ENCODE peak calls at places on chromosomes 4 and X, in eight cellular contexts. K is upper lobe of right lung, A is mammary epithelial cell, Q is IMR-90, D is RWPE2, V is sigmoid colon, P is osteoblast, X is esophagus squamous epithelium. J is an unnamed sample.

GRCh38 chrX:78555401-78555980 is 103.6 kb downstream of the RTL3 start:
- DNase-seq in K (no peak), A (no peak), Q (no peak), D (no peak), V (no peak), P (no peak), X (no peak), J (peak; percentile 34)

GRCh38 chr4:101596786-101597185 is 193.7 kb upstream of the BANK1 start:
- DNase-seq in K (no peak), A (no peak), Q (no peak), D (no peak), V (no peak), P (no peak), X (no peak), J (no peak)

GRCh38 chr4:8402181-8402597 is 38.3 kb downstream of the ACOX3 start:
- DNase-seq in K (no peak), A (no peak), Q (no peak), D (no peak), V (peak; percentile 84), P (no peak), X (no peak), J (no peak)

GRCh38 chr4:172830295-172830764 is 338.3 kb upstream of the GALNT7 start:
- DNase-seq in K (no peak), A (no peak), Q (peak; percentile 21), D (no peak), V (no peak), P (no peak), X (no peak), J (no peak)

GRCh38 chr4:35559559-35560365 is 684.6 kb downstream of the ARAP2 start:
- DNase-seq in K (peak; percentile 57), A (peak; percentile 0), Q (no peak), D (no peak), V (no peak), P (no peak), X (no peak), J (no peak)

GRCh38 chr4:153169811-153170210 is 34.4 kb upstream of the TRIM2 start:
- DNase-seq in K (no peak), A (no peak), Q (no peak), D (no peak), V (peak; percentile 17), P (no peak), X (no peak), J (no peak)

GRCh38 chr4:151163855-151164254 is 64.4 kb downstream of the RPS3A start:
- DNase-seq in K (no peak), A (no peak), Q (no peak), D (no peak), V (no peak), P (peak; percentile 8), X (no peak), J (no peak)

GRCh38 chr4:1381944-1382541 is 24.2 kb downstream of the NKX1-1 start:
- DNase-seq in K (peak; percentile 52), A (no peak), Q (no peak), D (peak; percentile 66), V (peak; percentile 58), P (peak; percentile 66), X (no peak), J (no peak)

GRCh38 chrX:43500240-43500639 is 155.9 kb upstream of the MAOA start:
- DNase-seq in K (no peak), A (no peak), Q (no peak), D (no peak), V (no peak), P (peak; percentile 14), X (no peak), J (no peak)

GRCh38 chr4:40275065-40275464 is 60.1 kb upstream of the CHRNA9 start:
- DNase-seq in K (no peak), A (no peak), Q (no peak), D (no peak), V (no peak), P (no peak), X (no peak), J (no peak)

GRCh38 chr4:154444958-154445357 is 46.6 kb downstream of the DCHS2 start:
- DNase-seq in K (no peak), A (no peak), Q (no peak), D (no peak), V (no peak), P (no peak), X (no peak), J (no peak)

GRCh38 chrX:108130889-108131288 is 39.3 kb downstream of the ATG4A start:
- DNase-seq in K (no peak), A (no peak), Q (no peak), D (no peak), V (no peak), P (no peak), X (no peak), J (no peak)

GRCh38 chr4:169286562-169287301 is 16.0 kb upstream of the SH3RF1 start:
- DNase-seq in K (no peak), A (peak; percentile 32), Q (peak; percentile 19), D (no peak), V (no peak), P (no peak), X (no peak), J (no peak)

GRCh38 chr4:48046059-48046458 is 29.5 kb downstream of the NIPAL1 start:
- DNase-seq in K (no peak), A (no peak), Q (no peak), D (no peak), V (no peak), P (no peak), X (no peak), J (no peak)

GRCh38 chr4:163540977-163541376 is 46.5 kb downstream of the TMA16 start:
- DNase-seq in K (no peak), A (peak; percentile 65), Q (peak; percentile 95), D (no peak), V (no peak), P (peak; percentile 80), X (no peak), J (no peak)

GRCh38 chrX:13055486-13055885 is 11.1 kb upstream of the FAM9C start:
- DNase-seq in K (no peak), A (no peak), Q (no peak), D (no peak), V (no peak), P (no peak), X (no peak), J (no peak)

GRCh38 chrX:155056877-155057792 is 13.8 kb downstream of the CMC4 start:
- DNase-seq in K (peak; percentile 71), A (peak; percentile 53), Q (peak; percentile 70), D (no peak), V (peak; percentile 81), P (no peak), X (no peak), J (peak; percentile 44)

GRCh38 chr4:57023104-57023503 is 44.4 kb downstream of the POLR2B start:
- DNase-seq in K (no peak), A (peak; percentile 90), Q (peak; percentile 97), D (no peak), V (no peak), P (peak; percentile 80), X (no peak), J (no peak)

DNA sequence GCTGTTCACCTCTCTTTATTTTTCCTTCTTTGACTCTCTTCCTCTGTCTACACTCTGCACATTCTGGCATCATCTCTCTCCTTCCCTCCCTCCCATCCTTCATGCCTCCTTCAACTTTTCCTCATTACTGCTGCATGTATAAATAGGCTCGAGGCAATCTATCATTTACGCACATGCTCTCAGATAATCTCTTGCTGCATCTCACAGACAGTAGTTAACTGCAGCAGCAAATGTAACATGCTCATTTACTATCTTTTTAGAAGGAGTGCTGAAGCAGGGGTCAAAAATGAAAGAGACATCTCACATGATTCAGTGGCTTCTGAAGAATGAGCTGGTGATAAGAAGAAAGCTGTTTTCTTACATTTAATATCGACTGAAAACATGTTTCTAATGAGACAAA is 127.7 kb downstream of the RASL11B start:
- DNase-seq in K (no peak), A (no peak), Q (no peak), D (no peak), V (no peak), P (no peak), X (no peak), J (no peak)
- H3K9me3 ChIP-seq in K (no peaks in the 10 kb centered on the region), A (no peaks in the 10 kb centered on the region), Q (no peaks in the 10 kb centered on the region), D (no peaks in the 10 kb centered on the region), V (no peaks in the 10 kb centered on the region), P (no peaks in the 10 kb centered on the region), X (no peaks in the 10 kb centered on the region), J (no peaks in the 10 kb centered on the region)

GRCh38 chr4:87961993-87962791 is 13.3 kb upstream of the SPP1 start:
- DNase-seq in K (no peak), A (peak; percentile 52), Q (peak; percentile 47), D (no peak), V (no peak), P (no peak), X (no peak), J (no peak)
- H3K4me3 ChIP-seq in K (no peak overlapping the region), A (no peak overlapping the region), Q (no peak overlapping the region), D (no peak overlapping the region), V (no peak overlapping the region), P (no peak overlapping the region), X (no peak overlapping the region), J (no peak overlapping the region)

DNA sequence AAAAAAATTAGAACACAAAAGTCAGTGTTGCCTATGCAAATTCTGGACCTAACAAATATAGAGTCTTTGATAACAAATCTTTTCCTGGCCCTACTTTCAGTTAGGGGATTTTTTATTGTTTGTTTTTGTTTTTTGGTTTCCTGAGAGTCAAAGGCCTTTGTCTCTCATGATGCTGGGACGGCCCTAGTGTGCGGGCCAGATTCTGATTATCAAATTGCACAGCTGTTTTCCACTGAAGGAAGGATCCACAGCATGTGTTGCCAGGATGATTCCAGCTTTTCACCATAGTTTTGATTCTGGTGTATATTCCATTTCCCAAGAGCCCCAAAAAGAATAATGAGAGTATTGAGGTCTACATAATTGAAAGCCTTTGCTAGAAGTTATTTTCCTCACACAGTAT is 248.2 kb downstream of the CAMK2D start:
- DNase-seq in K (no peak), A (no peak), Q (no peak), D (no peak), V (no peak), P (no peak), X (no peak), J (no peak)
- H3K36me3 ChIP-seq in K (peaks cover 52% of the 10 kb centered on the region), A (peaks cover 5% of the 10 kb centered on the region), Q (peaks cover 18% of the 10 kb centered on the region), D (peaks cover 16% of the 10 kb centered on the region), V (peaks cover 8% of the 10 kb centered on the region), P (peaks cover 68% of the 10 kb centered on the region), X (peaks cover 81% of the 10 kb centered on the region), J (peaks cover 26% of the 10 kb centered on the region)

GRCh38 chr4:135838889-135839288 is 1637.3 kb upstream of the PABPC4L start:
- DNase-seq in K (no peak), A (no peak), Q (peak; percentile 2), D (no peak), V (no peak), P (no peak), X (no peak), J (no peak)

GRCh38 chr4:135840781-135841180 is 1639.2 kb upstream of the PABPC4L start:
- DNase-seq in K (no peak), A (no peak), Q (no peak), D (no peak), V (no peak), P (no peak), X (no peak), J (no peak)

GRCh38 chr4:135834471-135834870 is 1632.9 kb upstream of the PABPC4L start:
- DNase-seq in K (no peak), A (no peak), Q (no peak), D (no peak), V (no peak), P (no peak), X (no peak), J (no peak)

DNA sequence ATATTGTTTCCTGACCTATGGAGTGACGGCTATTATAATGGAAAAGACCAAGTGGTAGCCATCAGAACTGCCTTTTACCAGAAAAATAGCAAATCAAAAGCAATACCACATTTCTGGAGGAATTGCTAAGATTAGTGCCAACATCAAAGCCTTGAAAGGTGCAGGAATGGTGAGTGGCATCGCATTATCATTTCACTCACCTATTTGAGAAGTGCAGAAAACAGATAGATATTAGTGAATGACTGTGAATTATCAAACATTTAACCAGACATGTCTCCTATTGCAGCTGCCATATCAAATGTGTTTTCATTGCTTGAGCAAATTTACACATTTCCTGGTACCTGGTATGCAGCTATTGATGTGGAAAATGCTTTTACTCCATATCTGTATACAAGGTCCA is 1638.1 kb upstream of the PABPC4L start:
- DNase-seq in K (no peak), A (no peak), Q (no peak), D (no peak), V (no peak), P (no peak), X (no peak), J (no peak)
- H3K9me3 ChIP-seq in K (no peaks in the 10 kb centered on the region), A (no peaks in the 10 kb centered on the region), Q (no peaks in the 10 kb centered on the region), D (no peaks in the 10 kb centered on the region), V (no peaks in the 10 kb centered on the region), P (no peaks in the 10 kb centered on the region), X (no peaks in the 10 kb centered on the region), J (peaks cover 4% of the 10 kb centered on the region)